ENCODE peak calls at places on chromosomes 5 and 9, in ten cellular contexts. One of them, this sample, is unnamed.

GRCh38 chr9:98429613-98430012 is 174.2 kb upstream of the TBC1D2 start:
- DNase-seq in stimulated activated CD8-positive, alpha-beta memory T cell treated with anti-CD3 and anti-CD28 coated beads, Interleukin-4, amount 100 ng/mL, for 24 hours: no peak
- DNase-seq in CD4-positive, CD25-positive, alpha-beta regulatory T cell: no peak
- DNase-seq in lower leg skin: no peak
- DNase-seq in mucosa of descending colon: no peak
- DNase-seq in GM20000: no peak
- DNase-seq in naive thymus-derived CD8-positive, alpha-beta T cell: no peak
- DNase-seq in GDM1: no peak
- DNase-seq in foreskin fibroblast: peak
- DNase-seq in H54: no peak
- DNase-seq in this sample: no peak

GRCh38 chr5:133627180-133627579 is 14.8 kb upstream of the FSTL4 start:
- DNase-seq in stimulated activated CD8-positive, alpha-beta memory T cell treated with anti-CD3 and anti-CD28 coated beads, Interleukin-4, amount 100 ng/mL, for 24 hours: no peak
- DNase-seq in mucosa of descending colon: no peak
- DNase-seq in CD4-positive, CD25-positive, alpha-beta regulatory T cell: no peak
- DNase-seq in foreskin fibroblast: no peak
- DNase-seq in GDM1: no peak
- DNase-seq in GM20000: no peak
- DNase-seq in lower leg skin: no peak
- DNase-seq in naive thymus-derived CD8-positive, alpha-beta T cell: no peak
- DNase-seq in H54: no peak
- DNase-seq in this sample: no peak

GRCh38 chr5:121221483-121221882 is 630.2 kb upstream of the FTMT start:
- DNase-seq in naive thymus-derived CD8-positive, alpha-beta T cell: no peak
- DNase-seq in GDM1: no peak
- DNase-seq in stimulated activated CD8-positive, alpha-beta memory T cell treated with anti-CD3 and anti-CD28 coated beads, Interleukin-4, amount 100 ng/mL, for 24 hours: no peak
- DNase-seq in foreskin fibroblast: no peak
- DNase-seq in lower leg skin: peak
- DNase-seq in mucosa of descending colon: no peak
- DNase-seq in H54: no peak
- DNase-seq in GM20000: no peak
- DNase-seq in CD4-positive, CD25-positive, alpha-beta regulatory T cell: no peak
- DNase-seq in this sample: no peak

GRCh38 chr9:137314561-137315560 is 12.8 kb upstream of the NRARP start:
- DNase-seq in CD4-positive, CD25-positive, alpha-beta regulatory T cell: no peak
- DNase-seq in GDM1: no peak
- DNase-seq in GM20000: peak
- DNase-seq in stimulated activated CD8-positive, alpha-beta memory T cell treated with anti-CD3 and anti-CD28 coated beads, Interleukin-4, amount 100 ng/mL, for 24 hours: no peak
- DNase-seq in foreskin fibroblast: peak
- DNase-seq in lower leg skin: peak
- DNase-seq in mucosa of descending colon: no peak
- DNase-seq in H54: peak
- DNase-seq in naive thymus-derived CD8-positive, alpha-beta T cell: no peak
- DNase-seq in this sample: no peak

GRCh38 chr5:127001621-127002296 is 28.6 kb downstream of the MARCHF3 start:
- DNase-seq in H54: peak
- DNase-seq in GDM1: no peak
- DNase-seq in GM20000: no peak
- DNase-seq in stimulated activated CD8-positive, alpha-beta memory T cell treated with anti-CD3 and anti-CD28 coated beads, Interleukin-4, amount 100 ng/mL, for 24 hours: no peak
- DNase-seq in foreskin fibroblast: peak
- DNase-seq in CD4-positive, CD25-positive, alpha-beta regulatory T cell: no peak
- DNase-seq in naive thymus-derived CD8-positive, alpha-beta T cell: no peak
- DNase-seq in lower leg skin: no peak
- DNase-seq in mucosa of descending colon: peak
- DNase-seq in this sample: no peak

GRCh38 chr5:891117-891836 is 1.3 kb downstream of the BRD9 start:
- DNase-seq in naive thymus-derived CD8-positive, alpha-beta T cell: no peak
- DNase-seq in H54: no peak
- DNase-seq in foreskin fibroblast: peak
- DNase-seq in mucosa of descending colon: peak
- DNase-seq in GM20000: no peak
- DNase-seq in lower leg skin: no peak
- DNase-seq in CD4-positive, CD25-positive, alpha-beta regulatory T cell: no peak
- DNase-seq in stimulated activated CD8-positive, alpha-beta memory T cell treated with anti-CD3 and anti-CD28 coated beads, Interleukin-4, amount 100 ng/mL, for 24 hours: no peak
- DNase-seq in GDM1: no peak
- DNase-seq in this sample: no peak

GRCh38 chr9:112072721-112073553 is 102.2 kb downstream of the SUSD1 start:
- DNase-seq in lower leg skin: no peak
- DNase-seq in CD4-positive, CD25-positive, alpha-beta regulatory T cell: no peak
- DNase-seq in GM20000: no peak
- DNase-seq in foreskin fibroblast: peak
- DNase-seq in mucosa of descending colon: no peak
- DNase-seq in stimulated activated CD8-positive, alpha-beta memory T cell treated with anti-CD3 and anti-CD28 coated beads, Interleukin-4, amount 100 ng/mL, for 24 hours: no peak
- DNase-seq in H54: no peak
- DNase-seq in GDM1: no peak
- DNase-seq in naive thymus-derived CD8-positive, alpha-beta T cell: no peak
- DNase-seq in this sample: no peak

GRCh38 chr5:103894882-103895281 is 332.3 kb upstream of the NUDT12 start:
- DNase-seq in naive thymus-derived CD8-positive, alpha-beta T cell: no peak
- DNase-seq in GDM1: no peak
- DNase-seq in CD4-positive, CD25-positive, alpha-beta regulatory T cell: no peak
- DNase-seq in GM20000: no peak
- DNase-seq in lower leg skin: no peak
- DNase-seq in stimulated activated CD8-positive, alpha-beta memory T cell treated with anti-CD3 and anti-CD28 coated beads, Interleukin-4, amount 100 ng/mL, for 24 hours: no peak
- DNase-seq in H54: no peak
- DNase-seq in mucosa of descending colon: no peak
- DNase-seq in foreskin fibroblast: peak
- DNase-seq in this sample: no peak

GRCh38 chr9:89095755-89096154 is 82.9 kb downstream of the SHC3 start:
- DNase-seq in naive thymus-derived CD8-positive, alpha-beta T cell: no peak
- DNase-seq in CD4-positive, CD25-positive, alpha-beta regulatory T cell: no peak
- DNase-seq in GM20000: no peak
- DNase-seq in stimulated activated CD8-positive, alpha-beta memory T cell treated with anti-CD3 and anti-CD28 coated beads, Interleukin-4, amount 100 ng/mL, for 24 hours: no peak
- DNase-seq in lower leg skin: no peak
- DNase-seq in H54: no peak
- DNase-seq in foreskin fibroblast: peak
- DNase-seq in mucosa of descending colon: no peak
- DNase-seq in GDM1: no peak
- DNase-seq in this sample: no peak

GRCh38 chr5:161513952-161514351 is 32.6 kb downstream of the GABRB2 start:
- DNase-seq in GDM1: no peak
- DNase-seq in H54: no peak
- DNase-seq in GM20000: no peak
- DNase-seq in naive thymus-derived CD8-positive, alpha-beta T cell: no peak
- DNase-seq in foreskin fibroblast: no peak
- DNase-seq in CD4-positive, CD25-positive, alpha-beta regulatory T cell: no peak
- DNase-seq in lower leg skin: no peak
- DNase-seq in stimulated activated CD8-positive, alpha-beta memory T cell treated with anti-CD3 and anti-CD28 coated beads, Interleukin-4, amount 100 ng/mL, for 24 hours: no peak
- DNase-seq in mucosa of descending colon: no peak
- DNase-seq in this sample: no peak

GRCh38 chr5:111068208-111068607 is 3.3 kb upstream of the TSLP start:
- DNase-seq in CD4-positive, CD25-positive, alpha-beta regulatory T cell: no peak
- DNase-seq in naive thymus-derived CD8-positive, alpha-beta T cell: no peak
- DNase-seq in H54: no peak
- DNase-seq in GM20000: no peak
- DNase-seq in mucosa of descending colon: no peak
- DNase-seq in stimulated activated CD8-positive, alpha-beta memory T cell treated with anti-CD3 and anti-CD28 coated beads, Interleukin-4, amount 100 ng/mL, for 24 hours: no peak
- DNase-seq in GDM1: no peak
- DNase-seq in lower leg skin: no peak
- DNase-seq in foreskin fibroblast: peak
- DNase-seq in this sample: no peak

GRCh38 chr9:124658165-124659017 is 112.7 kb downstream of the NR6A1 start:
- DNase-seq in lower leg skin: peak
- DNase-seq in naive thymus-derived CD8-positive, alpha-beta T cell: peak
- DNase-seq in GDM1: peak
- DNase-seq in CD4-positive, CD25-positive, alpha-beta regulatory T cell: peak
- DNase-seq in GM20000: peak
- DNase-seq in H54: peak
- DNase-seq in foreskin fibroblast: peak
- DNase-seq in mucosa of descending colon: peak
- DNase-seq in stimulated activated CD8-positive, alpha-beta memory T cell treated with anti-CD3 and anti-CD28 coated beads, Interleukin-4, amount 100 ng/mL, for 24 hours: peak
- DNase-seq in this sample: peak

GRCh38 chr5:151195622-151196021 is 28.3 kb downstream of the CCDC69 start:
- DNase-seq in CD4-positive, CD25-positive, alpha-beta regulatory T cell: no peak
- DNase-seq in naive thymus-derived CD8-positive, alpha-beta T cell: no peak
- DNase-seq in H54: no peak
- DNase-seq in mucosa of descending colon: no peak
- DNase-seq in foreskin fibroblast: peak
- DNase-seq in GDM1: no peak
- DNase-seq in stimulated activated CD8-positive, alpha-beta memory T cell treated with anti-CD3 and anti-CD28 coated beads, Interleukin-4, amount 100 ng/mL, for 24 hours: no peak
- DNase-seq in lower leg skin: no peak
- DNase-seq in GM20000: no peak
- DNase-seq in this sample: no peak

GRCh38 chr5:26326153-26326759 is 712.1 kb downstream of the CDH9 start:
- DNase-seq in H54: no peak
- DNase-seq in GM20000: no peak
- DNase-seq in GDM1: no peak
- DNase-seq in CD4-positive, CD25-positive, alpha-beta regulatory T cell: no peak
- DNase-seq in mucosa of descending colon: no peak
- DNase-seq in foreskin fibroblast: no peak
- DNase-seq in naive thymus-derived CD8-positive, alpha-beta T cell: no peak
- DNase-seq in stimulated activated CD8-positive, alpha-beta memory T cell treated with anti-CD3 and anti-CD28 coated beads, Interleukin-4, amount 100 ng/mL, for 24 hours: no peak
- DNase-seq in lower leg skin: no peak
- DNase-seq in this sample: no peak

GRCh38 chr9:125674981-125675973 is 31.7 kb downstream of the MAPKAP1 start:
- DNase-seq in lower leg skin: no peak
- DNase-seq in GDM1: no peak
- DNase-seq in mucosa of descending colon: no peak
- DNase-seq in stimulated activated CD8-positive, alpha-beta memory T cell treated with anti-CD3 and anti-CD28 coated beads, Interleukin-4, amount 100 ng/mL, for 24 hours: no peak
- DNase-seq in CD4-positive, CD25-positive, alpha-beta regulatory T cell: no peak
- DNase-seq in GM20000: no peak
- DNase-seq in foreskin fibroblast: peak
- DNase-seq in H54: peak
- DNase-seq in naive thymus-derived CD8-positive, alpha-beta T cell: no peak
- DNase-seq in this sample: no peak

GRCh38 chr5:3584724-3585531 is 10.7 kb upstream of the IRX1 start:
- DNase-seq in lower leg skin: no peak
- DNase-seq in H54: no peak
- DNase-seq in foreskin fibroblast: no peak
- DNase-seq in GM20000: no peak
- DNase-seq in naive thymus-derived CD8-positive, alpha-beta T cell: no peak
- DNase-seq in CD4-positive, CD25-positive, alpha-beta regulatory T cell: no peak
- DNase-seq in mucosa of descending colon: no peak
- DNase-seq in GDM1: no peak
- DNase-seq in stimulated activated CD8-positive, alpha-beta memory T cell treated with anti-CD3 and anti-CD28 coated beads, Interleukin-4, amount 100 ng/mL, for 24 hours: no peak
- DNase-seq in this sample: no peak

This sample was measured in HEK293T.